ENCODE peak calls at places on chromosomes 3 and 15, in eight cellular contexts. F is GM12878, L is body of pancreas, H is sigmoid colon, Y is MM.1S, W is astrocyte, S is PC-3, U is adrenal gland. A is an unnamed sample.

GRCh38 chr15:101578443-101578894 is 73.7 kb downstream of the TM2D3 start:
- DNase-seq in S (peak; percentile 53), Y (peak; percentile 71), W (no peak), L (peak; percentile 72), F (no peak), U (peak; percentile 55), H (no peak), A (no peak)

GRCh38 chr3:157088133-157088488 is 71.8 kb downstream of the CCNL1 start:
- DNase-seq in Y (no peak), H (no peak), S (peak; percentile 23), U (peak; percentile 17), F (no peak), W (no peak), L (no peak), A (no peak)

GRCh38 chr15:55661431-55661830 is 73.3 kb upstream of the PYGO1 start:
- DNase-seq in H (no peak), W (peak; percentile 52), S (no peak), L (no peak), Y (peak; percentile 6), F (no peak), U (no peak), A (no peak)

GRCh38 chr3:129947916-129948315 is 26.6 kb upstream of the TRH start:
- DNase-seq in L (no peak), Y (no peak), S (no peak), U (no peak), W (no peak), H (no peak), F (no peak), A (no peak)

GRCh38 chr3:76138921-76139320 is 353.6 kb upstream of the ZNF717 start:
- DNase-seq in W (peak; percentile 2), H (no peak), Y (no peak), S (no peak), U (no peak), F (no peak), L (no peak), A (no peak)

GRCh38 chr3:6994081-6994668 is 133.3 kb downstream of the GRM7 start:
- DNase-seq in H (no peak), W (peak; percentile 4), S (peak; percentile 11), U (no peak), L (no peak), Y (no peak), F (no peak), A (no peak)

GRCh38 chr3:4888913-4889846 is 90.1 kb upstream of the BHLHE40 start:
- DNase-seq in L (no peak), F (peak; percentile 71), H (no peak), Y (peak; percentile 15), W (peak; percentile 30), S (peak; percentile 31), U (peak; percentile 42), A (peak; percentile 52)

GRCh38 chr3:69806735-69807438 is 67.6 kb downstream of the MITF start:
- DNase-seq in Y (no peak), W (peak; percentile 88), U (no peak), H (no peak), L (no peak), S (peak; percentile 71), F (no peak), A (no peak)

GRCh38 chr3:194205675-194206133 is 69.8 kb downstream of the HES1 start:
- DNase-seq in H (peak; percentile 48), S (peak; percentile 57), F (no peak), Y (no peak), U (peak; percentile 29), W (peak; percentile 24), L (peak; percentile 14), A (no peak)

GRCh38 chr15:77840962-77841361 is 208.2 kb upstream of the LINGO1 start:
- DNase-seq in L (no peak), Y (no peak), F (no peak), U (no peak), H (no peak), W (peak; percentile 95), S (peak; percentile 88), A (no peak)

GRCh38 chr3:22245122-22245521 is 494.1 kb upstream of the ZNF385D start:
- DNase-seq in H (no peak), S (peak; percentile 93), U (no peak), Y (no peak), W (peak; percentile 86), F (no peak), L (peak; percentile 6), A (no peak)

GRCh38 chr3:54713455-54713854 is 214.4 kb downstream of the LRTM1 start:
- DNase-seq in W (no peak), Y (no peak), U (no peak), F (no peak), L (no peak), H (no peak), S (no peak), A (no peak)

GRCh38 chr3:72657666-72658065 is 190.6 kb downstream of the SHQ1 start:
- DNase-seq in Y (no peak), W (no peak), U (peak; percentile 6), H (no peak), S (peak; percentile 19), F (peak; percentile 24), L (no peak), A (no peak)

GRCh38 chr3:5197022-5197421 is 9.5 kb downstream of the EDEM1 start:
- DNase-seq in S (no peak), F (no peak), W (peak; percentile 70), L (no peak), H (no peak), U (no peak), Y (peak; percentile 19), A (no peak)

GRCh38 chr3:49681232-49681522 is 7.0 kb downstream of the APEH start:
- DNase-seq in S (no peak), F (no peak), L (no peak), W (no peak), Y (no peak), H (no peak), U (no peak), A (no peak)

GRCh38 chr3:101675709-101676218 is 1.2 kb downstream of the ZBTB11 start:
- DNase-seq in L (peak; percentile 53), S (peak; percentile 13), Y (no peak), F (no peak), H (no peak), U (no peak), W (no peak), A (no peak)

GRCh38 chr3:137642305-137642704 is 121.8 kb upstream of the SOX14 start:
- DNase-seq in Y (no peak), U (no peak), L (no peak), W (no peak), F (no peak), H (no peak), S (no peak), A (no peak)

GRCh38 chr15:74007820-74008371 is 13.4 kb downstream of the PML start:
- DNase-seq in L (no peak), F (no peak), H (no peak), W (no peak), U (no peak), Y (no peak), S (no peak), A (no peak)

GRCh38 chr15:65916664-65917406 is 47.5 kb downstream of the RAB11A start:
- DNase-seq in L (peak; percentile 77), Y (no peak), W (peak; percentile 42), H (no peak), S (peak; percentile 48), U (peak; percentile 68), F (peak; percentile 84), A (peak; percentile 72)

GRCh38 chr3:169362261-169362660 is 301.3 kb downstream of the MECOM start:
- DNase-seq in U (peak; percentile 4), F (no peak), W (peak; percentile 64), S (peak; percentile 48), H (no peak), Y (no peak), L (peak; percentile 79), A (no peak)

GRCh38 chr15:79218588-79219200 is 63.8 kb upstream of the ANKRD34C start:
- DNase-seq in S (peak; percentile 57), U (no peak), F (no peak), H (no peak), W (no peak), L (no peak), Y (no peak), A (no peak)

GRCh38 chr15:100832178-100832942 is 47.3 kb upstream of the ALDH1A3 start:
- DNase-seq in Y (no peak), L (no peak), F (no peak), H (no peak), W (no peak), S (no peak), U (no peak), A (no peak)

GRCh38 chr3:13105851-13106250 is 32.6 kb upstream of the IQSEC1 start:
- DNase-seq in W (no peak), L (peak; percentile 4), F (no peak), H (no peak), U (no peak), Y (no peak), S (peak; percentile 52), A (no peak)
- TF ChIP-seq CTCF in W (no peak), L (no peak), F (no peak), H (no peak), U (no peak), Y (no peak), S (peak; percentile 50), A (no peak)

GRCh38 chr15:58049520-58050227 is 15.8 kb downstream of the ALDH1A2 start:
- DNase-seq in F (no peak), L (no peak), Y (no peak), U (no peak), H (no peak), W (no peak), S (no peak), A (no peak)
- H3K4me3 ChIP-seq in F (no peak overlapping the region), L (no peak overlapping the region), Y (no peak overlapping the region), U (no peak overlapping the region), H (no peak overlapping the region), W (no peak overlapping the region), S (no peak overlapping the region), A (no peak overlapping the region)

GRCh38 chr3:47008851-47009224 is 29.4 kb downstream of the NBEAL2 start:
- DNase-seq in U (no peak), Y (no peak), H (no peak), F (no peak), W (no peak), L (no peak), S (no peak), A (no peak)
- H3K36me3 ChIP-seq in U (no peaks in the 10 kb centered on the region), Y (no peaks in the 10 kb centered on the region), H (peaks cover 33% of the 10 kb centered on the region), F (peaks cover 31% of the 10 kb centered on the region), W (peaks cover 4% of the 10 kb centered on the region), L (peaks cover 4% of the 10 kb centered on the region), S (peaks cover 4% of the 10 kb centered on the region), A (peaks cover 41% of the 10 kb centered on the region)

GRCh38 chr3:87057474-87057873 is 66.5 kb upstream of the VGLL3 start:
- DNase-seq in F (no peak), Y (no peak), U (no peak), W (no peak), L (no peak), S (no peak), H (no peak), A (no peak)

GRCh38 chr3:87047857-87048256 is 56.9 kb upstream of the VGLL3 start:
- DNase-seq in F (no peak), U (no peak), L (no peak), S (no peak), H (no peak), Y (no peak), W (no peak), A (no peak)

GRCh38 chr3:87052499-87053260 is 61.7 kb upstream of the VGLL3 start:
- DNase-seq in Y (no peak), F (no peak), H (no peak), W (no peak), L (peak; percentile 6), S (no peak), U (no peak), A (peak; percentile 2)

DNA sequence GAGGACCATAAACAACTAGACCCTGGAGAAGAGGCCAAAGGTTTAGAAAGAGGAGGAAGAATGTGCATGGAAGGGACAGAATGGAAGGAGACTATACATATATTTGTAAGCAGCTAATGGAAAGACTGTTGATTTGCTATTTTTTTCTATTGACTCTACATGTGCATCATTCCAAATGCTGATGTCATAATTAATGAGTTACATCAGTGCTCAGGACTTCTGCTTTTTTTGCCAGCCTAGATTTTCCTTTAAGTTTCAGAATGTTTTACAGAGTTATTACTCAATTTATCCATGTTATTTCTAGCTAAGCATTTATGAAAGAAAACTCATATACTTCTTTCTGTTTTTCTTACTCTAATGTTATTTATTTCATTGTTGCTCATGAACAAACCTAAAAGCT is 62.6 kb upstream of the VGLL3 start:
- DNase-seq in U (no peak), H (no peak), F (no peak), W (no peak), S (no peak), L (no peak), Y (no peak), A (no peak)
- TF ChIP-seq CTCF in U (no peak), H (no peak), F (no peak), W (no peak), S (no peak), L (no peak), Y (no peak), A (no peak)